ENCODE peak calls at places on chromosomes 2 and 18, in four cellular contexts. M, F, B and Q are unnamed samples.

GRCh38 chr2:241774419-241775222 is 2.0 kb upstream of the GAL3ST2 start:
- DNase-seq in M (no peak), F (peak), B (peak), Q (peak)

GRCh38 chr18:62720766-62721613 is 5.6 kb downstream of the PHLPP1 start:
- DNase-seq in M (no peak), F (no peak), B (no peak), Q (no peak)

GRCh38 chr2:47043142-47043890 is 111.8 kb downstream of the STPG4 start:
- DNase-seq in M (peak), F (peak), B (no peak), Q (no peak)

GRCh38 chr18:48803518-48803917 is 147.2 kb downstream of the SMAD7 start:
- DNase-seq in M (peak), F (no peak), B (peak), Q (peak)

GRCh38 chr2:216888907-216889622 is 29.2 kb upstream of the TNP1 start:
- DNase-seq in M (peak), F (no peak), B (no peak), Q (no peak)

GRCh38 chr18:27778441-27778840 is 398.5 kb downstream of the CDH2 start:
- DNase-seq in M (no peak), F (no peak), B (no peak), Q (no peak)

GRCh38 chr2:136225950-136226835 is 108.2 kb upstream of the CXCR4 start:
- DNase-seq in M (no peak), F (no peak), B (no peak), Q (no peak)

GRCh38 chr18:59301974-59302373 is 16.5 kb downstream of the CPLX4 start:
- DNase-seq in M (no peak), F (no peak), B (no peak), Q (no peak)

GRCh38 chr18:25042641-25043051 is 309.3 kb downstream of the ZNF521 start:
- DNase-seq in M (no peak), F (peak), B (no peak), Q (no peak)

GRCh38 chr2:68913359-68913758 is 39.3 kb downstream of the GKN2 start:
- DNase-seq in M (no peak), F (no peak), B (no peak), Q (no peak)

GRCh38 chr2:109259671-109260070 is 130.7 kb downstream of the SH3RF3 start:
- DNase-seq in M (no peak), F (no peak), B (no peak), Q (no peak)

GRCh38 chr2:120863661-120864320 is 128.1 kb downstream of the GLI2 start:
- DNase-seq in M (peak), F (no peak), B (no peak), Q (peak)

GRCh38 chr2:113041871-113042270 is 10.8 kb downstream of the IL36B start:
- DNase-seq in M (no peak), F (no peak), B (no peak), Q (no peak)

GRCh38 chr2:159139216-159139933 is 147.1 kb downstream of the WDSUB1 start:
- DNase-seq in M (no peak), F (no peak), B (no peak), Q (no peak)

GRCh38 chr2:127061377-127062273 is 45.3 kb downstream of the BIN1 start:
- DNase-seq in M (peak), F (no peak), B (no peak), Q (no peak)

GRCh38 chr2:120464448-120464931 is 118.6 kb downstream of the INHBB start:
- DNase-seq in M (no peak), F (no peak), B (no peak), Q (no peak)

GRCh38 chr2:54308782-54309181 is 52.8 kb upstream of the TSPYL6 start:
- DNase-seq in M (no peak), F (no peak), B (no peak), Q (no peak)

GRCh38 chr2:174763793-174764179 is 486 bp downstream of the CHRNA1 start:
- DNase-seq in M (no peak), F (no peak), B (no peak), Q (no peak)

GRCh38 chr2:36371070-36371962 is 15.7 kb downstream of the CRIM1 start:
- DNase-seq in M (no peak), F (no peak), B (no peak), Q (no peak)

GRCh38 chr2:97745474-97746172 is 32.2 kb downstream of the ZAP70 start:
- DNase-seq in M (no peak), F (no peak), B (no peak), Q (no peak)

GRCh38 chr2:198308368-198308767 is 504.0 kb downstream of the PLCL1 start:
- DNase-seq in M (no peak), F (no peak), B (no peak), Q (no peak)

GRCh38 chr2:128269358-128270305 is 49.0 kb downstream of the HS6ST1 start:
- DNase-seq in M (peak), F (no peak), B (no peak), Q (no peak)

GRCh38 chr2:143960177-143960576 is 559.7 kb downstream of the ZEB2 start:
- DNase-seq in M (no peak), F (no peak), B (no peak), Q (no peak)

GRCh38 chr2:45867349-45867748 is 215.9 kb downstream of the PRKCE start:
- DNase-seq in M (no peak), F (no peak), B (no peak), Q (no peak)

GRCh38 chr2:68235090-68235489 is 17.2 kb downstream of the PPP3R1 start:
- DNase-seq in M (no peak), F (no peak), B (no peak), Q (no peak)

GRCh38 chr18:64207818-64208217 is 58.9 kb upstream of the LINC00305 start:
- DNase-seq in M (no peak), F (no peak), B (no peak), Q (no peak)

GRCh38 chr2:18436408-18437077 is 123.9 kb downstream of the RDH14 start:
- DNase-seq in M (peak), F (no peak), B (no peak), Q (no peak)

GRCh38 chr18:55869965-55870585 is 282.1 kb upstream of the TCF4 start:
- DNase-seq in M (peak), F (no peak), B (no peak), Q (no peak)